ENCODE peak calls at places on chromosomes 2 and 18, in six cellular contexts. D is A549; K is upper lobe of right lung; W is ovary; G is fibroblast of pulmonary artery; M is effector memory CD4-positive, alpha-beta T cell. R is an unnamed sample.

GRCh38 chr18:76686737-76687231 is 135.6 kb upstream of the ZNF236 start:
- DNase-seq in W (peak), D (peak), M (no peak), G (peak), K (no peak), R (peak)

GRCh38 chr2:100882645-100883613 is 63.0 kb downstream of the NPAS2 start:
- DNase-seq in K (no peak), D (peak), M (no peak), G (no peak), W (no peak), R (peak)

GRCh38 chr18:45324489-45325111 is 290.7 kb upstream of the SLC14A2 start:
- DNase-seq in G (peak), W (peak), M (no peak), D (no peak), K (no peak), R (peak)

GRCh38 chr2:156399224-156399949 is 36.8 kb upstream of the GPD2 start:
- DNase-seq in G (peak), K (peak), W (peak), D (no peak), M (no peak), R (peak)

GRCh38 chr18:6504605-6505510 is 90.1 kb upstream of the L3MBTL4 start:
- DNase-seq in D (no peak), G (no peak), W (no peak), K (no peak), M (no peak), R (no peak)

GRCh38 chr2:221096651-221097567 is 475.2 kb downstream of the EPHA4 start:
- DNase-seq in M (no peak), G (no peak), K (no peak), W (no peak), D (no peak), R (no peak)

GRCh38 chr18:63199743-63200241 is 119.8 kb downstream of the BCL2 start:
- DNase-seq in W (no peak), D (no peak), K (no peak), G (no peak), M (no peak), R (no peak)

GRCh38 chr2:72205546-72205863 is 57.8 kb upstream of the CYP26B1 start:
- DNase-seq in M (no peak), K (no peak), D (no peak), W (no peak), G (no peak), R (no peak)

GRCh38 chr18:48838166-48838775 is 112.5 kb downstream of the SMAD7 start:
- DNase-seq in D (no peak), G (no peak), K (peak), W (no peak), M (no peak), R (peak)

GRCh38 chr2:145038041-145038525 is 518.2 kb upstream of the ZEB2 start:
- DNase-seq in K (no peak), G (no peak), W (peak), M (no peak), D (peak), R (no peak)

GRCh38 chr2:46829240-46829970 is 86.2 kb downstream of the MCFD2 start:
- DNase-seq in W (no peak), G (no peak), D (no peak), M (no peak), K (peak), R (no peak)

GRCh38 chr2:205758051-205758450 is 75.8 kb downstream of the NRP2 start:
- DNase-seq in W (peak), D (peak), M (no peak), K (no peak), G (peak), R (peak)

GRCh38 chr2:132871829-132872228 is 201.8 kb upstream of the LYPD1 start:
- DNase-seq in M (no peak), K (no peak), W (no peak), G (no peak), D (no peak), R (no peak)

GRCh38 chr2:188203756-188204155 is 87.9 kb upstream of the GULP1 start:
- DNase-seq in W (no peak), G (peak), K (no peak), M (no peak), D (no peak), R (no peak)

GRCh38 chr2:203225423-203226039 is 13.3 kb upstream of the CYP20A1 start:
- DNase-seq in G (peak), D (peak), M (peak), K (no peak), W (no peak), R (peak)

GRCh38 chr2:98912957-98913915 is 22.8 kb downstream of the CRACDL start:
- DNase-seq in M (no peak), G (peak), D (no peak), W (no peak), K (peak), R (peak)

GRCh38 chr2:162840598-162841246 is 2.2 kb upstream of the KCNH7 start:
- DNase-seq in M (no peak), D (peak), K (no peak), W (peak), G (peak), R (peak)

GRCh38 chr2:197423307-197423706 is 11.5 kb downstream of the SF3B1 start:
- DNase-seq in G (no peak), W (no peak), M (no peak), K (no peak), D (no peak), R (no peak)

GRCh38 chr2:18855027-18855426 is 265.7 kb upstream of the NT5C1B start:
- DNase-seq in K (no peak), M (no peak), G (peak), W (no peak), D (peak), R (peak)

GRCh38 chr2:205510345-205510744 is 172.0 kb upstream of the NRP2 start:
- DNase-seq in W (no peak), G (no peak), M (no peak), K (no peak), D (no peak), R (no peak)

GRCh38 chr18:37937287-37937686 is 371.7 kb upstream of the CELF4 start:
- DNase-seq in D (no peak), G (no peak), W (no peak), M (no peak), K (no peak), R (no peak)

GRCh38 chr2:161681043-161681442 is 56.8 kb downstream of the SLC4A10 start:
- DNase-seq in G (peak), K (no peak), M (no peak), W (no peak), D (no peak), R (peak)

GRCh38 chr2:70080597-70081200 is 6.6 kb upstream of the PCBP1 start:
- DNase-seq in G (no peak), D (no peak), M (no peak), W (no peak), K (no peak), R (no peak)

GRCh38 chr2:241223211-241224067 is 35.0 kb downstream of the ANO7 start:
- DNase-seq in G (no peak), W (no peak), K (no peak), M (no peak), D (no peak), R (no peak)

GRCh38 chr2:134736167-134736885 is 17.5 kb upstream of the TMEM163 start:
- DNase-seq in D (no peak), G (peak), M (no peak), W (no peak), K (no peak), R (peak)

GRCh38 chr2:207311316-207312005 is 145.7 kb upstream of the KLF7 start:
- DNase-seq in G (peak), K (no peak), M (no peak), W (no peak), D (peak), R (peak)

GRCh38 chr2:182132605-182133004 is 147.0 kb downstream of the PPP1R1C start:
- DNase-seq in W (no peak), G (peak), K (no peak), M (no peak), D (no peak), R (peak)

GRCh38 chr18:58562999-58563667 is 65.8 kb downstream of the ALPK2 start:
- DNase-seq in W (no peak), G (no peak), K (no peak), D (no peak), M (no peak), R (no peak)

GRCh38 chr2:107588960-107589542 is 237.6 kb upstream of the RGPD4 start:
- DNase-seq in G (peak), D (no peak), K (no peak), W (no peak), M (no peak), R (peak)

GRCh38 chr2:41414486-41415230 is 633.2 kb upstream of the PKDCC start:
- DNase-seq in G (peak), D (peak), W (no peak), K (no peak), M (no peak), R (peak)

GRCh38 chr18:11762429-11762828 is 73.4 kb downstream of the GNAL start:
- DNase-seq in M (no peak), W (no peak), K (no peak), G (no peak), D (no peak), R (no peak)

GRCh38 chr18:74980669-74981068 is 228.3 kb downstream of the PTGR3 start:
- DNase-seq in G (no peak), D (no peak), M (no peak), W (no peak), K (no peak), R (no peak)

GRCh38 chr2:213010106-213010779 is 141.2 kb downstream of the IKZF2 start:
- DNase-seq in G (no peak), M (no peak), D (no peak), K (no peak), W (no peak), R (no peak)

GRCh38 chr18:72672364-72673151 is 128.4 kb upstream of the CBLN2 start:
- DNase-seq in G (peak), D (peak), M (no peak), K (no peak), W (no peak), R (peak)

GRCh38 chr2:232190796-232191195 is 187.8 kb upstream of the ALPP start:
- DNase-seq in G (no peak), W (no peak), K (no peak), D (no peak), M (no peak), R (no peak)

GRCh38 chr2:231464576-231465540 is 574 bp upstream of the NCL start:
- DNase-seq in M (peak), D (no peak), G (no peak), W (peak), K (peak), R (peak)

GRCh38 chr2:231597627-231598026 is 5.0 kb downstream of the TEX44 start:
- DNase-seq in G (no peak), D (no peak), K (no peak), M (no peak), W (no peak), R (peak)

GRCh38 chr2:157838442-157839161 is 37.5 kb downstream of the ACVR1 start:
- DNase-seq in K (no peak), W (peak), D (peak), G (peak), M (no peak), R (peak)

GRCh38 chr2:157839822-157840221 is 36.3 kb downstream of the ACVR1 start:
- DNase-seq in W (no peak), D (no peak), M (no peak), G (no peak), K (no peak), R (no peak)

GRCh38 chr2:157837851-157838441 is 38.2 kb downstream of the ACVR1 start:
- DNase-seq in G (peak), M (no peak), W (peak), D (no peak), K (no peak), R (peak)

GRCh38 chr2:157840568-157841156 is 35.5 kb downstream of the ACVR1 start:
- DNase-seq in M (no peak), D (no peak), K (peak), G (no peak), W (peak), R (peak)

GRCh38 chr2:157839162-157839801 is 36.8 kb downstream of the ACVR1 start:
- DNase-seq in K (no peak), G (peak), M (no peak), W (no peak), D (no peak), R (peak)
- H3K4me3 ChIP-seq in K (no peak), G (no peak), M (no peak), W (no peak), D (no peak), R (no peak)

GRCh38 chr2:67075056-67075455 is 322.1 kb upstream of the ETAA1 start:
- DNase-seq in W (no peak), G (no peak), D (no peak), K (no peak), M (no peak), R (no peak)
- H3K4me3 ChIP-seq in W (no peak), G (no peak), D (no peak), K (no peak), M (no peak), R (no peak)

GRCh38 chr2:217876253-217876570 is 126.6 kb downstream of the TNS1 start:
- DNase-seq in M (no peak), W (no peak), K (no peak), G (no peak), D (no peak), R (no peak)
- H3K4me3 ChIP-seq in M (no peak), W (no peak), K (no peak), G (no peak), D (no peak), R (no peak)

GRCh38 chr2:209662091-209662490 is 109.5 kb upstream of the UNC80 start:
- DNase-seq in M (no peak), D (no peak), W (no peak), G (no peak), K (no peak), R (no peak)
- H3K4me3 ChIP-seq in M (no peak), D (no peak), W (no peak), G (no peak), K (no peak), R (no peak)

GRCh38 chr2:3535794-3536681 is 16.7 kb upstream of the ADI1 start:
- DNase-seq in W (peak), D (peak), G (peak), M (no peak), K (no peak), R (peak)
- H3K4me3 ChIP-seq in W (peak), D (peak), G (peak), M (no peak), K (peak), R (peak)

DNA sequence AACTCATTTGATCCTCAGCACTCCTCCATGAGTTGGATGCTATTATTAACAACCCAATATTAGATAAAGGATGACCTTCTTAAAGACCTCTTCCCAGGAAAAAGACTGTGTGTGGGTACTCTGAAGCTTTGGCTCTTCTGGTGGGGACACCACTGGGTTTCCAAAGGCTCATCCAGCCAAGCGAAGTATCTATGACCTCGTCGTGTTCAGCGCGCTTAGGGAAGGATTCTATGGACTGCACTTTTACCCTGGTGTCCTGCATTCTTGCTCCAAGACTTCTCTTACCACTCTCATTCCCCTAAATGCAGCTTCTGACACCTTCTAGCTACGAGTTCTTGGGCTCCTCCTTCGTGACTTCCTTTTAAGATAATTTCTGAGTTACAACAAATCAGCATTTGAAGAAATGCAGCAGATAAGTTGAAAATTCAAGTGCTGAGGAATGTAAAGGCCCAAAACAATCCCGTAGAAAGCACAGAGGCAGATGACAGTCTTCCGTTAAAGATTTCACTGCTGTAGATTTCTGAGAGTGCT is 673 bp upstream of the HNMT start:
- DNase-seq in K (no peak), W (no peak), G (no peak), D (no peak), M (no peak), R (no peak)
- H3K4me3 ChIP-seq in K (peak), W (peak), G (peak), D (no peak), M (no peak), R (no peak)

GRCh38 chr2:127807678-127808353 is 3.2 kb downstream of the WDR33 start:
- DNase-seq in D (no peak), K (no peak), M (no peak), W (no peak), G (peak), R (peak)
- H3K4me3 ChIP-seq in D (no peak), K (no peak), M (no peak), W (no peak), G (no peak), R (no peak)

DNA sequence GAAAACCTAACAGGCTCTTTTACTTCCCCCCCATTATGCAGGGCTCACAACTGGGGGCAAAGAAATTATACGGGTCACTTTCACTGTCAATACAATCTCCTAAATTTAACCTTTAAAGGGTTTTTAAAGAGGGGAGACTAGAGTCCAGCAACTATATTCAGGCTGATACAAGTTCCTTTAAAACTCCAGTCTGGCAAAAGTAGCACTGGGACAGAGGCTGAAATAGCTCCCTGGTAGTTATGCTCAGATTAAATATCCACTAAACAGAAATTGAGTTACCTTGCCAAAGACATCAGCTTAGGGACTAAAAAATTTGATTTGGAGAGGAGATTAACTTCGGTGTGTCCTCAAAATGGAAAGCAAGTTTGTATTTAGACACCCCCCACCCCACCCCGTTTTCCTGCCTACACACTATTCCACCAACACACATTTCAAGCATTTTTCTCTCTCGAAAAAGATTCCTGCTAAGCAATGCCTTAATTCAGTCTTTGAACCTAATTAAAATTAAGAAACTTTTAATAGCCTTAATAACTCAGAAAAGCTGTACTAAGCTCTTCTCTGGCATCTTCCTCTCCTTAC is 127.2 kb downstream of the OSBPL1A start:
- DNase-seq in G (no peak), D (no peak), M (no peak), W (no peak), K (no peak), R (peak)
- H3K4me3 ChIP-seq in G (peak), D (peak), M (no peak), W (peak), K (peak), R (peak)

GRCh38 chr2:143759455-143759854 is 630.2 kb downstream of the ARHGAP15 start:
- DNase-seq in G (no peak), D (no peak), W (no peak), K (no peak), M (no peak), R (no peak)
- H3K4me3 ChIP-seq in G (no peak), D (no peak), W (no peak), K (no peak), M (no peak), R (no peak)